ENCODE peak calls at places on chromosome 13, in nine cellular contexts. One of them, this sample, is unnamed.

GRCh38 chr13:46908511-46908910 is 11.7 kb upstream of the HTR2A start:
- DNase-seq in AG04449: peak; percentile 75
- DNase-seq in lung: no peak
- DNase-seq in endodermal cell: no peak
- DNase-seq in uterus: no peak
- DNase-seq in IMR-90: peak; percentile 19
- DNase-seq in foreskin fibroblast: peak; percentile 36
- DNase-seq in bronchial epithelial cell: no peak
- DNase-seq in lower lobe of right lung: no peak
- DNase-seq in this sample: peak; percentile 21

GRCh38 chr13:87923713-87924112 is 252.5 kb downstream of the SLITRK5 start:
- DNase-seq in foreskin fibroblast: no peak
- DNase-seq in IMR-90: no peak
- DNase-seq in AG04449: no peak
- DNase-seq in uterus: no peak
- DNase-seq in lung: no peak
- DNase-seq in bronchial epithelial cell: no peak
- DNase-seq in endodermal cell: no peak
- DNase-seq in lower lobe of right lung: no peak
- DNase-seq in this sample: no peak

GRCh38 chr13:45361596-45362206 is 20.7 kb upstream of the TPT1 start:
- DNase-seq in bronchial epithelial cell: peak; percentile 96
- DNase-seq in AG04449: no peak
- DNase-seq in endodermal cell: no peak
- DNase-seq in lung: no peak
- DNase-seq in uterus: no peak
- DNase-seq in foreskin fibroblast: peak; percentile 81
- DNase-seq in lower lobe of right lung: no peak
- DNase-seq in IMR-90: peak; percentile 67
- DNase-seq in this sample: no peak

GRCh38 chr13:36880961-36881360 is 39.1 kb downstream of the SMAD9 start:
- DNase-seq in foreskin fibroblast: no peak
- DNase-seq in AG04449: no peak
- DNase-seq in lower lobe of right lung: no peak
- DNase-seq in lung: no peak
- DNase-seq in IMR-90: peak; percentile 15
- DNase-seq in uterus: no peak
- DNase-seq in endodermal cell: no peak
- DNase-seq in bronchial epithelial cell: no peak
- DNase-seq in this sample: no peak

GRCh38 chr13:40292536-40292935 is 373.9 kb downstream of the FOXO1 start:
- DNase-seq in IMR-90: no peak
- DNase-seq in AG04449: no peak
- DNase-seq in bronchial epithelial cell: no peak
- DNase-seq in lower lobe of right lung: no peak
- DNase-seq in endodermal cell: no peak
- DNase-seq in foreskin fibroblast: no peak
- DNase-seq in uterus: no peak
- DNase-seq in lung: no peak
- DNase-seq in this sample: no peak

GRCh38 chr13:21625366-21625765 is 21.4 kb upstream of the MICU2 start:
- DNase-seq in lung: no peak
- DNase-seq in endodermal cell: no peak
- DNase-seq in bronchial epithelial cell: peak; percentile 65
- DNase-seq in lower lobe of right lung: no peak
- DNase-seq in uterus: no peak
- DNase-seq in IMR-90: peak; percentile 52
- DNase-seq in foreskin fibroblast: peak; percentile 23
- DNase-seq in AG04449: no peak
- DNase-seq in this sample: no peak

GRCh38 chr13:60756306-60756705 is 359.3 kb downstream of the TDRD3 start:
- DNase-seq in lung: no peak
- DNase-seq in endodermal cell: peak; percentile 56
- DNase-seq in AG04449: no peak
- DNase-seq in foreskin fibroblast: no peak
- DNase-seq in bronchial epithelial cell: peak; percentile 78
- DNase-seq in uterus: no peak
- DNase-seq in lower lobe of right lung: no peak
- DNase-seq in IMR-90: no peak
- DNase-seq in this sample: no peak

GRCh38 chr13:70339738-70340137 is 231.5 kb upstream of the KLHL1 start:
- DNase-seq in endodermal cell: peak; percentile 81
- DNase-seq in AG04449: no peak
- DNase-seq in lower lobe of right lung: no peak
- DNase-seq in uterus: no peak
- DNase-seq in foreskin fibroblast: no peak
- DNase-seq in lung: no peak
- DNase-seq in bronchial epithelial cell: peak; percentile 30
- DNase-seq in IMR-90: no peak
- DNase-seq in this sample: no peak

GRCh38 chr13:41658057-41658642 is 200.8 kb downstream of the RGCC start:
- DNase-seq in lung: no peak
- DNase-seq in IMR-90: peak; percentile 93
- DNase-seq in foreskin fibroblast: peak; percentile 81
- DNase-seq in AG04449: no peak
- DNase-seq in bronchial epithelial cell: no peak
- DNase-seq in endodermal cell: no peak
- DNase-seq in lower lobe of right lung: no peak
- DNase-seq in uterus: no peak
- DNase-seq in this sample: no peak

GRCh38 chr13:46571189-46571901 is 18.4 kb downstream of the LRCH1 start:
- DNase-seq in lung: no peak
- DNase-seq in lower lobe of right lung: no peak
- DNase-seq in foreskin fibroblast: peak; percentile 81
- DNase-seq in uterus: no peak
- DNase-seq in AG04449: no peak
- DNase-seq in IMR-90: peak; percentile 76
- DNase-seq in endodermal cell: no peak
- DNase-seq in bronchial epithelial cell: no peak
- DNase-seq in this sample: no peak

GRCh38 chr13:49240017-49240416 is 7.7 kb upstream of the CDADC1 start:
- DNase-seq in bronchial epithelial cell: peak; percentile 50
- DNase-seq in IMR-90: peak; percentile 46
- DNase-seq in foreskin fibroblast: peak; percentile 66
- DNase-seq in lung: no peak
- DNase-seq in endodermal cell: peak; percentile 63
- DNase-seq in AG04449: no peak
- DNase-seq in lower lobe of right lung: no peak
- DNase-seq in uterus: no peak
- DNase-seq in this sample: no peak

GRCh38 chr13:106525865-106526264 is 9.6 kb downstream of the EFNB2 start:
- DNase-seq in AG04449: no peak
- DNase-seq in bronchial epithelial cell: no peak
- DNase-seq in lung: no peak
- DNase-seq in lower lobe of right lung: no peak
- DNase-seq in IMR-90: no peak
- DNase-seq in foreskin fibroblast: no peak
- DNase-seq in uterus: no peak
- DNase-seq in endodermal cell: peak; percentile 67
- DNase-seq in this sample: no peak

GRCh38 chr13:95784161-95784880 is 107.4 kb downstream of the DNAJC3 start:
- DNase-seq in bronchial epithelial cell: peak; percentile 63
- DNase-seq in lung: no peak
- DNase-seq in uterus: no peak
- DNase-seq in foreskin fibroblast: peak; percentile 78
- DNase-seq in IMR-90: peak; percentile 91
- DNase-seq in endodermal cell: no peak
- DNase-seq in lower lobe of right lung: no peak
- DNase-seq in AG04449: peak; percentile 36
- DNase-seq in this sample: peak; percentile 67

GRCh38 chr13:34345601-34345939 is 527.6 kb downstream of the RFC3 start:
- DNase-seq in uterus: no peak
- DNase-seq in lower lobe of right lung: no peak
- DNase-seq in bronchial epithelial cell: no peak
- DNase-seq in endodermal cell: no peak
- DNase-seq in IMR-90: no peak
- DNase-seq in AG04449: no peak
- DNase-seq in lung: no peak
- DNase-seq in foreskin fibroblast: no peak
- DNase-seq in this sample: no peak

GRCh38 chr13:80979035-80979641 is 638.2 kb upstream of the SPRY2 start:
- DNase-seq in foreskin fibroblast: peak; percentile 82
- DNase-seq in IMR-90: peak; percentile 54
- DNase-seq in uterus: no peak
- DNase-seq in bronchial epithelial cell: peak; percentile 72
- DNase-seq in lower lobe of right lung: peak; percentile 38
- DNase-seq in AG04449: peak; percentile 10
- DNase-seq in lung: peak; percentile 42
- DNase-seq in endodermal cell: peak; percentile 69
- DNase-seq in this sample: peak; percentile 12

GRCh38 chr13:33799950-33800592 is 17.9 kb upstream of the RFC3 start:
- DNase-seq in IMR-90: peak; percentile 46
- DNase-seq in endodermal cell: no peak
- DNase-seq in lower lobe of right lung: no peak
- DNase-seq in AG04449: peak; percentile 10
- DNase-seq in lung: no peak
- DNase-seq in foreskin fibroblast: peak; percentile 66
- DNase-seq in uterus: no peak
- DNase-seq in bronchial epithelial cell: peak; percentile 43
- DNase-seq in this sample: no peak

GRCh38 chr13:102309110-102309509 is 92.7 kb downstream of the FGF14 start:
- DNase-seq in AG04449: no peak
- DNase-seq in lower lobe of right lung: peak; percentile 44
- DNase-seq in bronchial epithelial cell: peak; percentile 48
- DNase-seq in lung: no peak
- DNase-seq in uterus: no peak
- DNase-seq in IMR-90: no peak
- DNase-seq in foreskin fibroblast: no peak
- DNase-seq in endodermal cell: no peak
- DNase-seq in this sample: no peak

GRCh38 chr13:104641309-104641708 is 1575.1 kb upstream of the SLC10A2 start:
- DNase-seq in foreskin fibroblast: peak; percentile 64
- DNase-seq in lower lobe of right lung: no peak
- DNase-seq in AG04449: no peak
- DNase-seq in IMR-90: peak; percentile 7
- DNase-seq in endodermal cell: no peak
- DNase-seq in lung: no peak
- DNase-seq in bronchial epithelial cell: peak; percentile 2
- DNase-seq in uterus: no peak
- DNase-seq in this sample: no peak

GRCh38 chr13:99218545-99218944 is 17.9 kb downstream of the UBAC2 start:
- DNase-seq in endodermal cell: no peak
- DNase-seq in lung: peak; percentile 54
- DNase-seq in foreskin fibroblast: no peak
- DNase-seq in lower lobe of right lung: no peak
- DNase-seq in IMR-90: peak; percentile 31
- DNase-seq in uterus: no peak
- DNase-seq in AG04449: no peak
- DNase-seq in bronchial epithelial cell: no peak
- DNase-seq in this sample: no peak

DNA sequence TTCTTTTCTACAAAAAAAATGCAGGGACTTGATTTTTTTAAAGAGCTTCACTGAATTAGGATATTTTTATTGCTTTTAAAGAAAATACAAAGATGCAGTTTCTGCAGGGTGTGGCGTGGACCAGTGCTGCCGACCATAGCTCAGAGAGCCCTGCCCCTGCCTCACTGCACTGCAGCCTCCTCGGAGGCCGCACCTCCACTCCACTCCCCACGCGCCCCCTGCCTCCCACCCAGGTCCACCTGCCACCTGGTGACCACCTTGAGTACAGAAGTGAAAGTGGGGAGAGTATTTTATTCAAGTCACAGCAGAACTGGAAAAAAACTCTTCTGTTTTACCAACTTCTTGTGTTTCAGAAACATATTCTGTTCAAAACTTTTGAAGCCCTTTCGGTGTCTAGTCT is 7.9 kb upstream of the F7 start:
- DNase-seq in endodermal cell: no peak
- DNase-seq in lung: no peak
- DNase-seq in uterus: no peak
- DNase-seq in bronchial epithelial cell: no peak
- DNase-seq in IMR-90: no peak
- DNase-seq in AG04449: no peak
- DNase-seq in lower lobe of right lung: no peak
- DNase-seq in foreskin fibroblast: no peak
- DNase-seq in this sample: no peak
- H3K4me3 ChIP-seq in endodermal cell: no peak overlapping the region
- H3K4me3 ChIP-seq in lung: no peak overlapping the region
- H3K4me3 ChIP-seq in uterus: no peak overlapping the region
- H3K4me3 ChIP-seq in bronchial epithelial cell: no peak overlapping the region
- H3K4me3 ChIP-seq in IMR-90: no peak overlapping the region
- H3K4me3 ChIP-seq in AG04449: peak overlapping the region; percentile 34
- H3K4me3 ChIP-seq in lower lobe of right lung: no peak overlapping the region
- H3K4me3 ChIP-seq in foreskin fibroblast: peak overlapping the region; percentile 32
- H3K4me3 ChIP-seq in this sample: no peak overlapping the region

GRCh38 chr13:98143157-98143553 is 261 bp downstream of the FARP1 start:
- DNase-seq in AG04449: no peak
- DNase-seq in endodermal cell: peak; percentile 85
- DNase-seq in IMR-90: no peak
- DNase-seq in lower lobe of right lung: peak; percentile 71
- DNase-seq in lung: no peak
- DNase-seq in uterus: peak; percentile 50
- DNase-seq in foreskin fibroblast: no peak
- DNase-seq in bronchial epithelial cell: no peak
- DNase-seq in this sample: no peak
- TF ChIP-seq CTCF in AG04449: no peak
- TF ChIP-seq CTCF in endodermal cell: no peak
- TF ChIP-seq CTCF in IMR-90: no peak
- TF ChIP-seq CTCF in lower lobe of right lung: no peak
- TF ChIP-seq CTCF in lung: no peak
- TF ChIP-seq CTCF in uterus: no peak
- TF ChIP-seq CTCF in foreskin fibroblast: no peak
- TF ChIP-seq CTCF in bronchial epithelial cell: no peak
- TF ChIP-seq CTCF in this sample: no peak

DNA sequence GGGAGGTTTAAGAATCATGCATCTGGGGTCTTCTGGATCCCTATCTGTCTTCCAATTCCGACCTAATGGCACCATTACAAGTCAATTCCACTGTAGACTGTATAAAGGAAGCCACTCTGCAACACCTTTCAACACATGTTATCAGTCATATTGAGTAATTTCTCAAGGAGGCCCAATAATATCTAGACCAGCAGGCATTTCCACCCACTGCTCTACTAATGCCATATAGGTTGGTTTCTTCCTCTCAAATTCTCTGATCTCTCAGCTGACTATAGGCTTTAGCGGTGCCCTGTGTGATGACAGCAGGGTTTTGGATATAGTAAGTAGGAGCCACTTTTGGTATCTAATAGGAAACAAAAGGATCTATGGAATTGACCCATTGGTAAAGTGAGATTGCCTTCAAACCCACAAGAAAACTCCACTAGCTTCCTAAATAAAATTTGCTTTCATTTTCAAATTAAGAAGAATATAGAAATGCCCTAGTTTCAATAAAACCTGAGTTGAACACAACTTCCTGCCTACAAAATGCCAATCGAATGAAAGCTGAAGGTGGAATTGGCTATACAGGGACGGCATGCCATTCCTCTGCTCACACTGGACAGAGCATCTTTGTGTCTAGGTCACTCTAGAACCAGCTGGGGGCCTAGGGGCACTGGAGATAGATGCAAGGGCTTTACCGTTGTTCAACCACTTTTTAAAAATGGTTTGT is 12.3 kb upstream of the ITM2B start:
- DNase-seq in AG04449: no peak
- DNase-seq in lung: no peak
- DNase-seq in uterus: no peak
- DNase-seq in endodermal cell: no peak
- DNase-seq in foreskin fibroblast: no peak
- DNase-seq in IMR-90: no peak
- DNase-seq in bronchial epithelial cell: no peak
- DNase-seq in lower lobe of right lung: no peak
- DNase-seq in this sample: no peak
- H3K4me3 ChIP-seq in AG04449: no peak overlapping the region
- H3K4me3 ChIP-seq in lung: no peak overlapping the region
- H3K4me3 ChIP-seq in uterus: no peak overlapping the region
- H3K4me3 ChIP-seq in endodermal cell: no peak overlapping the region
- H3K4me3 ChIP-seq in foreskin fibroblast: no peak overlapping the region
- H3K4me3 ChIP-seq in IMR-90: no peak overlapping the region
- H3K4me3 ChIP-seq in bronchial epithelial cell: no peak overlapping the region
- H3K4me3 ChIP-seq in lower lobe of right lung: no peak overlapping the region
- H3K4me3 ChIP-seq in this sample: no peak overlapping the region

GRCh38 chr13:26052136-26052736 is 420 bp upstream of the SHISA2 start:
- DNase-seq in AG04449: no peak
- DNase-seq in endodermal cell: no peak
- DNase-seq in lower lobe of right lung: no peak
- DNase-seq in bronchial epithelial cell: no peak
- DNase-seq in foreskin fibroblast: no peak
- DNase-seq in IMR-90: no peak
- DNase-seq in lung: peak; percentile 37
- DNase-seq in uterus: no peak
- DNase-seq in this sample: no peak
- TF ChIP-seq CTCF in AG04449: no peak
- TF ChIP-seq CTCF in endodermal cell: no peak
- TF ChIP-seq CTCF in lower lobe of right lung: no peak
- TF ChIP-seq CTCF in bronchial epithelial cell: no peak
- TF ChIP-seq CTCF in foreskin fibroblast: no peak
- TF ChIP-seq CTCF in IMR-90: no peak
- TF ChIP-seq CTCF in lung: no peak
- TF ChIP-seq CTCF in uterus: no peak
- TF ChIP-seq CTCF in this sample: no peak